ENCODE peak calls at places on chromosomes 1 and 21, in nine cellular contexts. One of them, this sample, is unnamed.

GRCh38 chr21:43333301-43334062 is 93.4 kb downstream of the SIK1 start:
- DNase-seq in NCI-H460: peak
- DNase-seq in left ventricle myocardium inferior: peak
- DNase-seq in GM12891: no peak
- DNase-seq in substantia nigra: no peak
- DNase-seq in activated CD8-positive, alpha-beta T cell treated with anti-CD3 and anti-CD28 coated beads for 36 hours: no peak
- DNase-seq in AG08395: peak
- DNase-seq in activated T-helper 1 cell treated with anti-CD3 and anti-CD28 coated beads, Interleukin-12 subunit alpha, Interleukin-12 subunit beta, Interleukin-2, Interleukin-4 antibody, amounts not matched to agents 30 ng/mL and 10 ng/mL and 1 ng/mL, durations not matched to agents 14 hours and 24 hours and 36 hours: no peak
- DNase-seq in amniotic epithelial cell: peak
- DNase-seq in this sample: no peak

GRCh38 chr21:36753556-36753955 is 54.6 kb downstream of the SIM2 start:
- DNase-seq in NCI-H460: no peak
- DNase-seq in left ventricle myocardium inferior: no peak
- DNase-seq in GM12891: no peak
- DNase-seq in substantia nigra: no peak
- DNase-seq in activated CD8-positive, alpha-beta T cell treated with anti-CD3 and anti-CD28 coated beads for 36 hours: no peak
- DNase-seq in AG08395: no peak
- DNase-seq in activated T-helper 1 cell treated with anti-CD3 and anti-CD28 coated beads, Interleukin-12 subunit alpha, Interleukin-12 subunit beta, Interleukin-2, Interleukin-4 antibody, amounts not matched to agents 30 ng/mL and 10 ng/mL and 1 ng/mL, durations not matched to agents 14 hours and 24 hours and 36 hours: no peak
- DNase-seq in amniotic epithelial cell: peak
- DNase-seq in this sample: no peak

GRCh38 chr21:42513151-42513984 is at the start of gene SLC37A1:
- DNase-seq in NCI-H460: no peak
- DNase-seq in left ventricle myocardium inferior: no peak
- DNase-seq in GM12891: peak
- DNase-seq in substantia nigra: peak
- DNase-seq in activated CD8-positive, alpha-beta T cell treated with anti-CD3 and anti-CD28 coated beads for 36 hours: peak
- DNase-seq in AG08395: no peak
- DNase-seq in activated T-helper 1 cell treated with anti-CD3 and anti-CD28 coated beads, Interleukin-12 subunit alpha, Interleukin-12 subunit beta, Interleukin-2, Interleukin-4 antibody, amounts not matched to agents 30 ng/mL and 10 ng/mL and 1 ng/mL, durations not matched to agents 14 hours and 24 hours and 36 hours: peak
- DNase-seq in amniotic epithelial cell: no peak
- DNase-seq in this sample: no peak

GRCh38 chr1:169683661-169684060 is 27.8 kb downstream of the SELL start:
- DNase-seq in NCI-H460: no peak
- DNase-seq in left ventricle myocardium inferior: no peak
- DNase-seq in GM12891: no peak
- DNase-seq in substantia nigra: no peak
- DNase-seq in activated CD8-positive, alpha-beta T cell treated with anti-CD3 and anti-CD28 coated beads for 36 hours: no peak
- DNase-seq in AG08395: no peak
- DNase-seq in activated T-helper 1 cell treated with anti-CD3 and anti-CD28 coated beads, Interleukin-12 subunit alpha, Interleukin-12 subunit beta, Interleukin-2, Interleukin-4 antibody, amounts not matched to agents 30 ng/mL and 10 ng/mL and 1 ng/mL, durations not matched to agents 14 hours and 24 hours and 36 hours: no peak
- DNase-seq in amniotic epithelial cell: no peak
- DNase-seq in this sample: no peak

GRCh38 chr1:156014829-156015228 is 5.9 kb downstream of the SSR2 start:
- DNase-seq in NCI-H460: no peak
- DNase-seq in left ventricle myocardium inferior: no peak
- DNase-seq in GM12891: no peak
- DNase-seq in substantia nigra: no peak
- DNase-seq in activated CD8-positive, alpha-beta T cell treated with anti-CD3 and anti-CD28 coated beads for 36 hours: no peak
- DNase-seq in AG08395: no peak
- DNase-seq in activated T-helper 1 cell treated with anti-CD3 and anti-CD28 coated beads, Interleukin-12 subunit alpha, Interleukin-12 subunit beta, Interleukin-2, Interleukin-4 antibody, amounts not matched to agents 30 ng/mL and 10 ng/mL and 1 ng/mL, durations not matched to agents 14 hours and 24 hours and 36 hours: no peak
- DNase-seq in amniotic epithelial cell: no peak
- DNase-seq in this sample: no peak

GRCh38 chr1:68542586-68542985 is 45.7 kb upstream of the DEPDC1 start:
- DNase-seq in NCI-H460: no peak
- DNase-seq in left ventricle myocardium inferior: no peak
- DNase-seq in GM12891: no peak
- DNase-seq in substantia nigra: no peak
- DNase-seq in activated CD8-positive, alpha-beta T cell treated with anti-CD3 and anti-CD28 coated beads for 36 hours: no peak
- DNase-seq in AG08395: no peak
- DNase-seq in activated T-helper 1 cell treated with anti-CD3 and anti-CD28 coated beads, Interleukin-12 subunit alpha, Interleukin-12 subunit beta, Interleukin-2, Interleukin-4 antibody, amounts not matched to agents 30 ng/mL and 10 ng/mL and 1 ng/mL, durations not matched to agents 14 hours and 24 hours and 36 hours: no peak
- DNase-seq in amniotic epithelial cell: peak
- DNase-seq in this sample: no peak

GRCh38 chr1:162710349-162710748 is 78.1 kb downstream of the DDR2 start:
- DNase-seq in NCI-H460: no peak
- DNase-seq in left ventricle myocardium inferior: no peak
- DNase-seq in GM12891: no peak
- DNase-seq in substantia nigra: no peak
- DNase-seq in activated CD8-positive, alpha-beta T cell treated with anti-CD3 and anti-CD28 coated beads for 36 hours: no peak
- DNase-seq in AG08395: peak
- DNase-seq in activated T-helper 1 cell treated with anti-CD3 and anti-CD28 coated beads, Interleukin-12 subunit alpha, Interleukin-12 subunit beta, Interleukin-2, Interleukin-4 antibody, amounts not matched to agents 30 ng/mL and 10 ng/mL and 1 ng/mL, durations not matched to agents 14 hours and 24 hours and 36 hours: no peak
- DNase-seq in amniotic epithelial cell: peak
- DNase-seq in this sample: no peak

GRCh38 chr1:109142248-109142647 is 28.3 kb downstream of the ELAPOR1 start:
- DNase-seq in NCI-H460: no peak
- DNase-seq in left ventricle myocardium inferior: no peak
- DNase-seq in GM12891: no peak
- DNase-seq in substantia nigra: no peak
- DNase-seq in activated CD8-positive, alpha-beta T cell treated with anti-CD3 and anti-CD28 coated beads for 36 hours: no peak
- DNase-seq in AG08395: no peak
- DNase-seq in activated T-helper 1 cell treated with anti-CD3 and anti-CD28 coated beads, Interleukin-12 subunit alpha, Interleukin-12 subunit beta, Interleukin-2, Interleukin-4 antibody, amounts not matched to agents 30 ng/mL and 10 ng/mL and 1 ng/mL, durations not matched to agents 14 hours and 24 hours and 36 hours: no peak
- DNase-seq in amniotic epithelial cell: no peak
- DNase-seq in this sample: no peak

GRCh38 chr1:215360786-215361185 is 206.3 kb upstream of the KCTD3 start:
- DNase-seq in NCI-H460: no peak
- DNase-seq in left ventricle myocardium inferior: no peak
- DNase-seq in GM12891: no peak
- DNase-seq in substantia nigra: no peak
- DNase-seq in activated CD8-positive, alpha-beta T cell treated with anti-CD3 and anti-CD28 coated beads for 36 hours: no peak
- DNase-seq in AG08395: no peak
- DNase-seq in activated T-helper 1 cell treated with anti-CD3 and anti-CD28 coated beads, Interleukin-12 subunit alpha, Interleukin-12 subunit beta, Interleukin-2, Interleukin-4 antibody, amounts not matched to agents 30 ng/mL and 10 ng/mL and 1 ng/mL, durations not matched to agents 14 hours and 24 hours and 36 hours: no peak
- DNase-seq in amniotic epithelial cell: no peak
- DNase-seq in this sample: no peak

GRCh38 chr1:221937155-221937953 is 195.5 kb upstream of the DUSP10 start:
- DNase-seq in NCI-H460: no peak
- DNase-seq in left ventricle myocardium inferior: no peak
- DNase-seq in GM12891: no peak
- DNase-seq in substantia nigra: no peak
- DNase-seq in activated CD8-positive, alpha-beta T cell treated with anti-CD3 and anti-CD28 coated beads for 36 hours: no peak
- DNase-seq in AG08395: no peak
- DNase-seq in activated T-helper 1 cell treated with anti-CD3 and anti-CD28 coated beads, Interleukin-12 subunit alpha, Interleukin-12 subunit beta, Interleukin-2, Interleukin-4 antibody, amounts not matched to agents 30 ng/mL and 10 ng/mL and 1 ng/mL, durations not matched to agents 14 hours and 24 hours and 36 hours: no peak
- DNase-seq in amniotic epithelial cell: no peak
- DNase-seq in this sample: no peak

GRCh38 chr1:205994342-205994741 is 8.9 kb downstream of the RAB7B start:
- DNase-seq in NCI-H460: no peak
- DNase-seq in left ventricle myocardium inferior: no peak
- DNase-seq in GM12891: no peak
- DNase-seq in substantia nigra: peak
- DNase-seq in activated CD8-positive, alpha-beta T cell treated with anti-CD3 and anti-CD28 coated beads for 36 hours: no peak
- DNase-seq in AG08395: no peak
- DNase-seq in activated T-helper 1 cell treated with anti-CD3 and anti-CD28 coated beads, Interleukin-12 subunit alpha, Interleukin-12 subunit beta, Interleukin-2, Interleukin-4 antibody, amounts not matched to agents 30 ng/mL and 10 ng/mL and 1 ng/mL, durations not matched to agents 14 hours and 24 hours and 36 hours: no peak
- DNase-seq in amniotic epithelial cell: no peak
- DNase-seq in this sample: no peak

GRCh38 chr1:6222644-6223043 is 13.1 kb downstream of the ICMT start:
- DNase-seq in NCI-H460: no peak
- DNase-seq in left ventricle myocardium inferior: peak
- DNase-seq in GM12891: no peak
- DNase-seq in substantia nigra: no peak
- DNase-seq in activated CD8-positive, alpha-beta T cell treated with anti-CD3 and anti-CD28 coated beads for 36 hours: no peak
- DNase-seq in AG08395: no peak
- DNase-seq in activated T-helper 1 cell treated with anti-CD3 and anti-CD28 coated beads, Interleukin-12 subunit alpha, Interleukin-12 subunit beta, Interleukin-2, Interleukin-4 antibody, amounts not matched to agents 30 ng/mL and 10 ng/mL and 1 ng/mL, durations not matched to agents 14 hours and 24 hours and 36 hours: no peak
- DNase-seq in amniotic epithelial cell: no peak
- DNase-seq in this sample: peak

GRCh38 chr1:52032785-52033131 is 852 bp downstream of the KTI12 start:
- DNase-seq in NCI-H460: peak
- DNase-seq in left ventricle myocardium inferior: peak
- DNase-seq in GM12891: no peak
- DNase-seq in substantia nigra: peak
- DNase-seq in activated CD8-positive, alpha-beta T cell treated with anti-CD3 and anti-CD28 coated beads for 36 hours: peak
- DNase-seq in AG08395: peak
- DNase-seq in activated T-helper 1 cell treated with anti-CD3 and anti-CD28 coated beads, Interleukin-12 subunit alpha, Interleukin-12 subunit beta, Interleukin-2, Interleukin-4 antibody, amounts not matched to agents 30 ng/mL and 10 ng/mL and 1 ng/mL, durations not matched to agents 14 hours and 24 hours and 36 hours: no peak
- DNase-seq in amniotic epithelial cell: peak
- DNase-seq in this sample: peak

GRCh38 chr1:5734996-5735395 is 257.2 kb downstream of the NPHP4 start:
- DNase-seq in NCI-H460: no peak
- DNase-seq in left ventricle myocardium inferior: no peak
- DNase-seq in GM12891: no peak
- DNase-seq in substantia nigra: no peak
- DNase-seq in activated CD8-positive, alpha-beta T cell treated with anti-CD3 and anti-CD28 coated beads for 36 hours: no peak
- DNase-seq in AG08395: no peak
- DNase-seq in activated T-helper 1 cell treated with anti-CD3 and anti-CD28 coated beads, Interleukin-12 subunit alpha, Interleukin-12 subunit beta, Interleukin-2, Interleukin-4 antibody, amounts not matched to agents 30 ng/mL and 10 ng/mL and 1 ng/mL, durations not matched to agents 14 hours and 24 hours and 36 hours: no peak
- DNase-seq in amniotic epithelial cell: no peak
- DNase-seq in this sample: peak